ENCODE peak calls at places on chromosome 6, in five cellular contexts. One of them, this sample, is unnamed.
A peak's percentile ranks its signal among the peaks of the same experiment; 100 is the strongest.

GRCh38 chr6:134245041-134245440 is 72.9 kb downstream of the SGK1 start:
- DNase-seq in adrenal gland: no peak
- DNase-seq in sigmoid colon: no peak
- DNase-seq in RWPE1: no peak
- DNase-seq in CD4-positive, alpha-beta T cell: no peak
- DNase-seq in this sample: no peak

GRCh38 chr6:170117111-170117972 is 173.5 kb downstream of the DLL1 start:
- DNase-seq in adrenal gland: no peak
- DNase-seq in RWPE1: no peak
- DNase-seq in CD4-positive, alpha-beta T cell: no peak
- DNase-seq in sigmoid colon: peak; percentile 34
- DNase-seq in this sample: peak; percentile 77

GRCh38 chr6:139027620-139028182 is 844 bp upstream of the ABRACL start:
- DNase-seq in RWPE1: peak; percentile 17
- DNase-seq in sigmoid colon: no peak
- DNase-seq in adrenal gland: no peak
- DNase-seq in CD4-positive, alpha-beta T cell: no peak
- DNase-seq in this sample: no peak

GRCh38 chr6:105748737-105749161 is 337.4 kb upstream of the PRDM1 start:
- DNase-seq in CD4-positive, alpha-beta T cell: no peak
- DNase-seq in RWPE1: no peak
- DNase-seq in sigmoid colon: no peak
- DNase-seq in adrenal gland: no peak
- DNase-seq in this sample: no peak

GRCh38 chr6:31717499-31718222 is 2.5 kb downstream of the LY6G6D start:
- DNase-seq in sigmoid colon: no peak
- DNase-seq in CD4-positive, alpha-beta T cell: no peak
- DNase-seq in adrenal gland: no peak
- DNase-seq in RWPE1: no peak
- DNase-seq in this sample: no peak

GRCh38 chr6:37460805-37461204 is 27.8 kb downstream of the CMTR1 start:
- DNase-seq in CD4-positive, alpha-beta T cell: no peak
- DNase-seq in RWPE1: no peak
- DNase-seq in adrenal gland: no peak
- DNase-seq in sigmoid colon: no peak
- DNase-seq in this sample: no peak

GRCh38 chr6:35568967-35569606 is 56.4 kb upstream of the TULP1 start:
- DNase-seq in sigmoid colon: peak; percentile 80
- DNase-seq in adrenal gland: peak; percentile 39
- DNase-seq in RWPE1: no peak
- DNase-seq in CD4-positive, alpha-beta T cell: peak; percentile 48
- DNase-seq in this sample: no peak

GRCh38 chr6:13813011-13813410 is 1.3 kb downstream of the MCUR1 start:
- DNase-seq in adrenal gland: no peak
- DNase-seq in CD4-positive, alpha-beta T cell: no peak
- DNase-seq in sigmoid colon: no peak
- DNase-seq in RWPE1: no peak
- DNase-seq in this sample: no peak

GRCh38 chr6:42971746-42972327 is 7.1 kb downstream of the PEX6 start:
- DNase-seq in sigmoid colon: no peak
- DNase-seq in CD4-positive, alpha-beta T cell: no peak
- DNase-seq in adrenal gland: peak; percentile 69
- DNase-seq in RWPE1: no peak
- DNase-seq in this sample: no peak

GRCh38 chr6:142822882-142823578 is 121.9 kb downstream of the HIVEP2 start:
- DNase-seq in RWPE1: no peak
- DNase-seq in sigmoid colon: no peak
- DNase-seq in CD4-positive, alpha-beta T cell: no peak
- DNase-seq in adrenal gland: no peak
- DNase-seq in this sample: no peak

GRCh38 chr6:156719720-156720563 is 57.2 kb upstream of the ARID1B start:
- DNase-seq in sigmoid colon: peak; percentile 98
- DNase-seq in adrenal gland: peak; percentile 90
- DNase-seq in CD4-positive, alpha-beta T cell: peak; percentile 72
- DNase-seq in RWPE1: peak; percentile 86
- DNase-seq in this sample: no peak

GRCh38 chr6:161830866-161831600 is 557.2 kb upstream of the AGPAT4 start:
- DNase-seq in sigmoid colon: no peak
- DNase-seq in RWPE1: no peak
- DNase-seq in adrenal gland: no peak
- DNase-seq in CD4-positive, alpha-beta T cell: no peak
- DNase-seq in this sample: no peak

GRCh38 chr6:139905404-139906052 is 531.1 kb upstream of the CITED2 start:
- DNase-seq in sigmoid colon: no peak
- DNase-seq in adrenal gland: no peak
- DNase-seq in CD4-positive, alpha-beta T cell: no peak
- DNase-seq in RWPE1: no peak
- DNase-seq in this sample: no peak

GRCh38 chr6:11143394-11144371 is 32.2 kb upstream of the ERVFRD-1 start:
- DNase-seq in CD4-positive, alpha-beta T cell: no peak
- DNase-seq in RWPE1: peak; percentile 94
- DNase-seq in adrenal gland: peak; percentile 88
- DNase-seq in sigmoid colon: peak; percentile 84
- DNase-seq in this sample: no peak

GRCh38 chr6:157322792-157323113 is 566 bp downstream of the TMEM242 start:
- DNase-seq in CD4-positive, alpha-beta T cell: no peak
- DNase-seq in RWPE1: no peak
- DNase-seq in sigmoid colon: no peak
- DNase-seq in adrenal gland: no peak
- DNase-seq in this sample: no peak

GRCh38 chr6:2450546-2450945 is 205.1 kb upstream of the GMDS start:
- DNase-seq in adrenal gland: peak; percentile 25
- DNase-seq in CD4-positive, alpha-beta T cell: no peak
- DNase-seq in RWPE1: peak; percentile 42
- DNase-seq in sigmoid colon: no peak
- DNase-seq in this sample: no peak

GRCh38 chr6:125986956-125987617 is 747 bp downstream of the TRMT11 start:
- DNase-seq in sigmoid colon: no peak
- DNase-seq in CD4-positive, alpha-beta T cell: no peak
- DNase-seq in adrenal gland: no peak
- DNase-seq in RWPE1: no peak
- DNase-seq in this sample: no peak

GRCh38 chr6:22421187-22421586 is 124.4 kb upstream of the PRL start:
- DNase-seq in sigmoid colon: no peak
- DNase-seq in adrenal gland: no peak
- DNase-seq in RWPE1: peak; percentile 21
- DNase-seq in CD4-positive, alpha-beta T cell: no peak
- DNase-seq in this sample: no peak

GRCh38 chr6:12313992-12314589 is 23.9 kb downstream of the EDN1 start:
- DNase-seq in RWPE1: peak; percentile 41
- DNase-seq in CD4-positive, alpha-beta T cell: no peak
- DNase-seq in adrenal gland: no peak
- DNase-seq in sigmoid colon: no peak
- DNase-seq in this sample: no peak

GRCh38 chr6:170108456-170108855 is 182.4 kb downstream of the DLL1 start:
- DNase-seq in adrenal gland: no peak
- DNase-seq in CD4-positive, alpha-beta T cell: no peak
- DNase-seq in RWPE1: no peak
- DNase-seq in sigmoid colon: peak; percentile 44
- DNase-seq in this sample: peak; percentile 81

GRCh38 chr6:134114918-134115714 is 62.7 kb upstream of the SLC2A12 start:
- DNase-seq in adrenal gland: no peak
- DNase-seq in sigmoid colon: no peak
- DNase-seq in CD4-positive, alpha-beta T cell: no peak
- DNase-seq in RWPE1: no peak
- DNase-seq in this sample: no peak

GRCh38 chr6:14270925-14271791 is 153.6 kb downstream of the CD83 start:
- DNase-seq in CD4-positive, alpha-beta T cell: peak; percentile 43
- DNase-seq in RWPE1: peak; percentile 97
- DNase-seq in adrenal gland: no peak
- DNase-seq in sigmoid colon: no peak
- DNase-seq in this sample: peak; percentile 69

DNA sequence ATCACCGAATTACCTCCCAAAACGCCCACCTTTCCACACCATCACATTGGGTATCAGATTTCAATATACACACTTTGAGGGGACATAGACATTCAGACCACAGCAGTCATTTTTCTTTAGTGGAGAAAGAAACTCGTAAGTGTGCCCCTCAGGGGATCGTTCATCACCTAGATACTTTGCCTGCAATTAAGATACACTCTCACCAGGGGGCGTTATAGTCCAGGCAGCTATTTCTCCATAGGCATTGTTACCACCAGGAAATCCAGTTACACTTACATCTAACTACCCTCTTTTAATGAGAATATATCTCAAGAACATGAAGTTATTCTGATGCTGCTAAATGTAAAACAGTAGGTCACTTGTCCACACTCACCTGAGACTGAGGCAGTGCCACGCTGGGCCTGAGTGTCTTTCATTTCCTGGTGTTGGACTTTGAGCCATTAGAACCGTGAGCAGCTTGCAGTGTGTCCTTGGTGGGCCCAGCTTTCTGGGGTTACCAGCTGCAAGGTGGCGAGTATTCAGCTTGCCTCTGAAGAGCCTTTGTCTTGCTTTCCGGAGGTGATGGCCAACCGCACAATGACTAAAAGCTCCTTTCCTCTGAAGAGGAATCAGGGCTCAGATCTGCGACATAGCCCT is 35.1 kb upstream of the UNC93A start:
- DNase-seq in RWPE1: no peak
- DNase-seq in adrenal gland: no peak
- DNase-seq in CD4-positive, alpha-beta T cell: no peak
- DNase-seq in sigmoid colon: no peak
- DNase-seq in this sample: no peak
- TF ChIP-seq CTCF in RWPE1: no peak
- TF ChIP-seq CTCF in adrenal gland: no peak
- TF ChIP-seq CTCF in CD4-positive, alpha-beta T cell: no peak
- TF ChIP-seq CTCF in sigmoid colon: no peak
- TF ChIP-seq CTCF in this sample: no peak

GRCh38 chr6:87945181-87945580 is 102.5 kb upstream of the SPACA1 start:
- DNase-seq in CD4-positive, alpha-beta T cell: no peak
- DNase-seq in adrenal gland: no peak
- DNase-seq in sigmoid colon: no peak
- DNase-seq in RWPE1: no peak
- DNase-seq in this sample: peak; percentile 42

GRCh38 chr6:87945966-87946365 is 101.7 kb upstream of the SPACA1 start:
- DNase-seq in RWPE1: peak; percentile 53
- DNase-seq in CD4-positive, alpha-beta T cell: no peak
- DNase-seq in sigmoid colon: no peak
- DNase-seq in adrenal gland: no peak
- DNase-seq in this sample: no peak

GRCh38 chr6:87943191-87943590 is 104.5 kb upstream of the SPACA1 start:
- DNase-seq in CD4-positive, alpha-beta T cell: no peak
- DNase-seq in sigmoid colon: no peak
- DNase-seq in adrenal gland: no peak
- DNase-seq in RWPE1: no peak
- DNase-seq in this sample: peak; percentile 51

GRCh38 chr6:87941556-87942358 is 105.9 kb upstream of the SPACA1 start:
- DNase-seq in CD4-positive, alpha-beta T cell: no peak
- DNase-seq in RWPE1: no peak
- DNase-seq in sigmoid colon: no peak
- DNase-seq in adrenal gland: no peak
- DNase-seq in this sample: no peak

GRCh38 chr6:87944541-87944954 is 103.1 kb upstream of the SPACA1 start:
- DNase-seq in adrenal gland: peak; percentile 25
- DNase-seq in sigmoid colon: no peak
- DNase-seq in RWPE1: peak; percentile 86
- DNase-seq in CD4-positive, alpha-beta T cell: no peak
- DNase-seq in this sample: peak; percentile 65
- TF ChIP-seq CTCF in adrenal gland: no peak
- TF ChIP-seq CTCF in sigmoid colon: no peak
- TF ChIP-seq CTCF in RWPE1: no peak
- TF ChIP-seq CTCF in CD4-positive, alpha-beta T cell: no peak
- TF ChIP-seq CTCF in this sample: no peak

DNA sequence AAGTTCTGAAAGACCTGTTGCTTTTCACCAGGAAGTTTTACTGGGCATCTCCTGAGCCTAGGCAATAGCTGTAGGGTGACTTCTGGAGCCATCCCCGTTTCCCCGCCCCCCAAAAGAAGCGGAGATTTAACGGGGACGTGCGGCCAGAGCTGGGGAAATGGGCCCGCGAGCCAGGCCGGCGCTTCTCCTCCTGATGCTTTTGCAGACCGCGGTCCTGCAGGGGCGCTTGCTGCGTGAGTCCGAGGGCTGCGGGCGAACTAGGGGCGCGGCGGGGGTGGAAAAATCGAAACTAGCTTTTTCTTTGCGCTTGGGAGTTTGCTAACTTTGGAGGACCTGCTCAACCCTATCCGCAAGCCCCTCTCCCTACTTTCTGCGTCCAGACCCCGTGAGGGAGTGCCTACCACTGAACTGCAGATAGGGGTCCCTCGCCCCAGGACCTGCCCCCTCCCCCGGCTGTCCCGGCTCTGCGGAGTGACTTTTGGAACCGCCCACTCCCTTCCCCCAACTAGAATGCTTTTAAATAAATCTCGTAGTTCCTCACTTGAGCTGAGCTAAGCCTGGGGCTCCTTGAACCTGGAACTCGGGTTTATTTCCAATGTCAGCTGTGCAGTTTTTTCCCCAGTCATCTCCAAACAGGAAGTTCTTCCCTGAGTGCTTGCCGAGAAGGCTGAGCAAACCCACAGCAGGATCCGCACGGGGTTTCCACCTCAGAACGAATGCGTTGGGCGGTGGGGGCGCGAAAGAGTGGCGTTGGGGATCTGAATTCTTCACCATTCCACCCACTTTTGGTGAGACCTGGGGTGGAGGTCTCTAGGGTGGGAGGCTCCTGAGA is at the start of gene HFE:
- DNase-seq in adrenal gland: peak; percentile 66
- DNase-seq in CD4-positive, alpha-beta T cell: peak; percentile 51
- DNase-seq in sigmoid colon: peak; percentile 81
- DNase-seq in RWPE1: peak; percentile 35
- DNase-seq in this sample: no peak
- TF ChIP-seq CTCF in adrenal gland: no peak
- TF ChIP-seq CTCF in CD4-positive, alpha-beta T cell: no peak
- TF ChIP-seq CTCF in sigmoid colon: no peak
- TF ChIP-seq CTCF in RWPE1: no peak
- TF ChIP-seq CTCF in this sample: no peak

GRCh38 chr6:51398793-51399192 is 580.1 kb downstream of the TFAP2B start:
- DNase-seq in RWPE1: no peak
- DNase-seq in adrenal gland: no peak
- DNase-seq in sigmoid colon: no peak
- DNase-seq in CD4-positive, alpha-beta T cell: no peak
- DNase-seq in this sample: no peak
- TF ChIP-seq CTCF in RWPE1: no peak
- TF ChIP-seq CTCF in adrenal gland: no peak
- TF ChIP-seq CTCF in sigmoid colon: no peak
- TF ChIP-seq CTCF in CD4-positive, alpha-beta T cell: no peak
- TF ChIP-seq CTCF in this sample: no peak

DNA sequence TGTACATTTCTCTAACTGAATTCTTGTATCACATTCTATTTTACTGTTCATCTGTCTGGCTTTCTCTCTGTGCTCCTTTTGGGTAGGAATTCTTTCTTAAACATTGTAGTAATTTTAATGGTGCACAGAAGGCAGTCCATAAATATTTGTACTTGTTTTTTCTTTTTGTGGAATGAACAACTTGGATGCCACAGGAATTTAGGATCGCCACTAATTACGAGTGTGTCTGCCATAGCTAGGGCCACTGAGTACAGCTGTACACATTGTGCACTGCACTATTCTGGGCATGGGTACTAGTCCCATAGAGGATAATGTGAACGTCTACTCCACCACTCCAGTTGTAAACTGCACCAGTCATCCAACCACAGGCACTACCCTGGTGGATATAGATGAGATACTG is 39.3 kb upstream of the TMEM200A start:
- DNase-seq in adrenal gland: no peak
- DNase-seq in CD4-positive, alpha-beta T cell: no peak
- DNase-seq in sigmoid colon: no peak
- DNase-seq in RWPE1: no peak
- DNase-seq in this sample: no peak
- TF ChIP-seq CTCF in adrenal gland: no peak
- TF ChIP-seq CTCF in CD4-positive, alpha-beta T cell: no peak
- TF ChIP-seq CTCF in sigmoid colon: no peak
- TF ChIP-seq CTCF in RWPE1: no peak
- TF ChIP-seq CTCF in this sample: no peak

This sample was measured in osteocyte.